ENCODE peak calls at places on chromosomes 12 and 14, in seven cellular contexts. E is iris pigment epithelial cell; S is stimulated activated CD4-positive, alpha-beta T cell treated with anti-CD3 and anti-CD28 coated beads, Interleukin-1b, Interleukin-23, amount 100 ng/mL, for 4 hours; W is GM18507; M is astrocyte of the cerebellum; L is brain microvascular endothelial cell; N is stimulated activated naive CD4-positive, alpha-beta T cell. U is an unnamed sample.
A peak's percentile ranks its signal among the peaks of the same experiment; 100 is the strongest.

GRCh38 chr14:101473045-101473729 is 88.1 kb upstream of the DIO3 start:
- DNase-seq in N (no peak), M (no peak), W (no peak), L (no peak), E (no peak), S (no peak), U (no peak)

GRCh38 chr12:123958462-123958861 is 14.2 kb downstream of the CCDC92 start:
- DNase-seq in N (no peak), M (no peak), S (no peak), L (no peak), W (no peak), E (no peak), U (no peak)

GRCh38 chr14:21017528-21018245 is 7.2 kb downstream of the NDRG2 start:
- DNase-seq in L (no peak), W (no peak), E (no peak), M (no peak), S (no peak), N (no peak), U (no peak)

GRCh38 chr12:84507914-84508313 is 404.7 kb downstream of the SLC6A15 start:
- DNase-seq in W (no peak), M (no peak), L (peak; percentile 5), E (no peak), N (no peak), S (no peak), U (no peak)

GRCh38 chr12:2306012-2306411 is 253.2 kb downstream of the CACNA1C start:
- DNase-seq in W (no peak), E (peak; percentile 24), M (no peak), S (no peak), N (no peak), L (peak; percentile 23), U (no peak)

GRCh38 chr14:69505338-69506240 is 21.1 kb downstream of the PLEKHD1 start:
- DNase-seq in L (no peak), E (no peak), S (no peak), W (no peak), N (no peak), M (no peak), U (peak; percentile 33)

GRCh38 chr12:46359667-46360280 is 12.8 kb downstream of the SLC38A2 start:
- DNase-seq in W (no peak), S (no peak), E (no peak), M (no peak), N (no peak), L (no peak), U (peak; percentile 24)

GRCh38 chr12:1840981-1841425 is 20.6 kb downstream of the LRTM2 start:
- DNase-seq in W (no peak), S (no peak), M (no peak), E (no peak), L (no peak), N (no peak), U (no peak)

GRCh38 chr12:128909653-128910052 is 56.4 kb downstream of the GLT1D1 start:
- DNase-seq in S (no peak), W (no peak), L (no peak), M (no peak), N (no peak), E (no peak), U (no peak)

GRCh38 chr12:78759387-78759786 is 105.2 kb upstream of the SYT1 start:
- DNase-seq in N (no peak), S (no peak), L (peak; percentile 46), W (no peak), E (peak; percentile 43), M (no peak), U (peak; percentile 40)

GRCh38 chr12:105987687-105988035 is 151.1 kb downstream of the NUAK1 start:
- DNase-seq in S (no peak), N (no peak), L (no peak), W (no peak), M (no peak), E (no peak), U (no peak)

GRCh38 chr12:111506260-111506659 is 92.9 kb downstream of the ATXN2 start:
- DNase-seq in N (no peak), L (no peak), M (no peak), E (no peak), W (no peak), S (no peak), U (no peak)

GRCh38 chr14:38138581-38139138 is 69.0 kb upstream of the SSTR1 start:
- DNase-seq in W (no peak), E (no peak), L (no peak), S (no peak), N (no peak), M (no peak), U (peak; percentile 64)

GRCh38 chr12:12705833-12706520 is 10.0 kb upstream of the GPR19 start:
- DNase-seq in S (peak; percentile 37), E (no peak), N (peak; percentile 55), W (no peak), L (no peak), M (no peak), U (no peak)

U was measured in ELR.